ENCODE peak calls at places on chromosomes 16 and 17, in five cellular contexts. O is H54, E is NCI-H460, S is amniotic epithelial cell, Y is PC-3. A is an unnamed sample.

GRCh38 chr17:79960788-79961522 is 74.7 kb downstream of the TBC1D16 start:
- DNase-seq in O (no peak), E (no peak), S (no peak), Y (peak), A (no peak)

GRCh38 chr17:80097307-80097630 is 4.1 kb upstream of the GAA start:
- DNase-seq in O (no peak), Y (no peak), S (no peak), E (no peak), A (no peak)

GRCh38 chr17:78974635-78975591 is 4.8 kb downstream of the LGALS3BP start:
- DNase-seq in Y (peak), S (peak), E (peak), O (no peak), A (no peak)

GRCh38 chr16:83913234-83913633 is 14.3 kb downstream of the MLYCD start:
- DNase-seq in E (no peak), O (no peak), Y (no peak), S (no peak), A (no peak)

GRCh38 chr17:75069783-75070182 is 18.0 kb upstream of the SLC16A5 start:
- DNase-seq in S (no peak), Y (peak), E (peak), O (peak), A (peak)

GRCh38 chr17:4329838-4330237 is 36.6 kb downstream of the UBE2G1 start:
- DNase-seq in E (peak), O (peak), Y (peak), S (peak), A (no peak)

GRCh38 chr16:31271621-31272190 is 11.9 kb downstream of the ITGAM start:
- DNase-seq in Y (no peak), E (no peak), S (no peak), O (no peak), A (no peak)

GRCh38 chr17:17609121-17609520 is 17.6 kb upstream of the PEMT start:
- DNase-seq in S (no peak), E (no peak), O (no peak), Y (peak), A (peak)

GRCh38 chr17:82148997-82149396 is 51.0 kb upstream of the FASN start:
- DNase-seq in S (no peak), O (no peak), E (no peak), Y (no peak), A (no peak)

GRCh38 chr17:79655672-79656290 is 44.9 kb upstream of the RBFOX3 start:
- DNase-seq in S (no peak), E (no peak), Y (no peak), O (no peak), A (no peak)

GRCh38 chr16:85928411-85928820 is 29.5 kb downstream of the IRF8 start:
- DNase-seq in Y (no peak), E (no peak), S (peak), O (no peak), A (no peak)

GRCh38 chr17:3794890-3795757 is 5.9 kb downstream of the ITGAE start:
- DNase-seq in E (no peak), Y (no peak), O (peak), S (peak), A (no peak)

GRCh38 chr16:49019081-49019633 is 262.5 kb downstream of the CBLN1 start:
- DNase-seq in S (no peak), E (peak), Y (no peak), O (no peak), A (no peak)

GRCh38 chr16:29744541-29745101 is 1.2 kb downstream of the C16orf54 start:
- DNase-seq in Y (no peak), O (no peak), S (no peak), E (no peak), A (no peak)

GRCh38 chr17:70872194-70872593 is 702.9 kb downstream of the KCNJ2 start:
- DNase-seq in Y (no peak), S (no peak), O (no peak), E (no peak), A (no peak)

GRCh38 chr16:71360378-71360777 is 1.9 kb downstream of the CALB2 start:
- DNase-seq in S (peak), Y (peak), O (peak), E (no peak), A (peak)

GRCh38 chr16:89723279-89724250 is 2.2 kb downstream of the ZNF276 start:
- DNase-seq in S (peak), O (no peak), Y (no peak), E (no peak), A (no peak)

GRCh38 chr17:67555855-67556254 is 161.9 kb upstream of the NOL11 start:
- DNase-seq in O (no peak), E (no peak), S (no peak), Y (no peak), A (no peak)

GRCh38 chr16:12543700-12544476 is 259.8 kb downstream of the CPPED1 start:
- DNase-seq in S (no peak), O (no peak), Y (no peak), E (no peak), A (no peak)

GRCh38 chr16:58513874-58514273 is 1.4 kb upstream of the SETD6 start:
- DNase-seq in O (no peak), E (no peak), S (peak), Y (no peak), A (no peak)

GRCh38 chr17:27381007-27381501 is 75.2 kb upstream of the KSR1 start:
- DNase-seq in E (peak), S (peak), O (peak), Y (peak), A (peak)

A was measured in 8988T.